ENCODE peak calls at places on chromosomes 6 and 20, in nine cellular contexts. C is aorta, P is K562, Y is H7, S is hepatocyte, G is choroid plexus epithelial cell, Z is heart right ventricle, I is lung, O is cardiac fibroblast. E is an unnamed sample.

GRCh38 chr6:142925575-142926110 is 19.3 kb downstream of the HIVEP2 start:
- DNase-seq in C (no peak), P (no peak), Y (no peak), S (peak; percentile 8), G (peak; percentile 94), Z (no peak), I (no peak), O (peak; percentile 93), E (no peak)

GRCh38 chr6:155201461-155202226 is 62.2 kb upstream of the CLDN20 start:
- DNase-seq in C (no peak), P (no peak), Y (no peak), S (peak; percentile 44), G (peak; percentile 89), Z (no peak), I (no peak), O (peak; percentile 80), E (no peak)

GRCh38 chr6:120405947-120406346 is 928.3 kb downstream of the TBC1D32 start:
- DNase-seq in C (no peak), P (no peak), Y (peak; percentile 7), S (no peak), G (no peak), Z (no peak), I (no peak), O (no peak), E (peak; percentile 22)

GRCh38 chr20:24034820-24035219 is 46.2 kb upstream of the GGTLC1 start:
- DNase-seq in C (no peak), P (no peak), Y (no peak), S (peak; percentile 34), G (peak; percentile 67), Z (no peak), I (peak; percentile 37), O (peak; percentile 35), E (no peak)

GRCh38 chr20:17943343-17943742 is 25.3 kb downstream of the SNX5 start:
- DNase-seq in C (no peak), P (no peak), Y (no peak), S (no peak), G (no peak), Z (no peak), I (no peak), O (no peak), E (no peak)

GRCh38 chr20:9615766-9616454 is 101.5 kb downstream of the LAMP5 start:
- DNase-seq in C (no peak), P (no peak), Y (no peak), S (no peak), G (no peak), Z (no peak), I (no peak), O (no peak), E (no peak)

GRCh38 chr6:31541658-31542521 is at the start of gene DDX39B:
- DNase-seq in C (peak; percentile 97), P (peak; percentile 99), Y (peak; percentile 89), S (peak; percentile 98), G (peak; percentile 99), Z (peak; percentile 93), I (peak; percentile 96), O (peak; percentile 98), E (peak; percentile 96)

GRCh38 chr6:111748247-111748647 is 125.0 kb downstream of the FYN start:
- DNase-seq in C (no peak), P (no peak), Y (no peak), S (no peak), G (no peak), Z (no peak), I (no peak), O (no peak), E (no peak)

GRCh38 chr6:32689531-32690505 is 23.4 kb upstream of the HLA-DQB1 start:
- DNase-seq in C (no peak), P (no peak), Y (no peak), S (no peak), G (peak; percentile 44), Z (no peak), I (no peak), O (peak; percentile 10), E (no peak)

GRCh38 chr6:21993841-21994240 is 303.0 kb downstream of the PRL start:
- DNase-seq in C (no peak), P (no peak), Y (no peak), S (no peak), G (no peak), Z (no peak), I (no peak), O (no peak), E (no peak)

GRCh38 chr20:60310551-60310950 is 352.3 kb downstream of the CDH26 start:
- DNase-seq in C (no peak), P (no peak), Y (no peak), S (no peak), G (no peak), Z (no peak), I (no peak), O (no peak), E (no peak)

GRCh38 chr20:31861346-31862156 is 8.8 kb downstream of the DUSP15 start:
- DNase-seq in C (peak; percentile 89), P (peak; percentile 78), Y (peak; percentile 100), S (peak; percentile 94), G (peak; percentile 63), Z (peak; percentile 73), I (peak; percentile 48), O (no peak), E (peak; percentile 86)

GRCh38 chr6:75424610-75425548 is 68.7 kb downstream of the FILIP1 start:
- DNase-seq in C (no peak), P (no peak), Y (no peak), S (no peak), G (no peak), Z (no peak), I (no peak), O (no peak), E (no peak)

GRCh38 chr20:63739129-63740069 is at the start of gene SLC2A4RG:
- DNase-seq in C (peak; percentile 93), P (peak; percentile 87), Y (peak; percentile 100), S (peak; percentile 96), G (peak; percentile 71), Z (peak; percentile 85), I (peak; percentile 74), O (peak; percentile 63), E (peak; percentile 91)

GRCh38 chr20:43404880-43405279 is 52.8 kb upstream of the SRSF6 start:
- DNase-seq in C (no peak), P (peak; percentile 46), Y (peak; percentile 62), S (no peak), G (no peak), Z (no peak), I (peak; percentile 28), O (peak; percentile 24), E (no peak)

GRCh38 chr6:130575971-130576370 is 210.2 kb downstream of the TMEM200A start:
- DNase-seq in C (no peak), P (no peak), Y (no peak), S (no peak), G (no peak), Z (no peak), I (no peak), O (no peak), E (peak; percentile 81)

GRCh38 chr6:150315626-150316025 is 53.2 kb upstream of the IYD start:
- DNase-seq in C (no peak), P (no peak), Y (no peak), S (no peak), G (no peak), Z (no peak), I (no peak), O (no peak), E (no peak)

GRCh38 chr20:62618622-62619529 is 23.4 kb upstream of the SLCO4A1 start:
- DNase-seq in C (no peak), P (no peak), Y (peak; percentile 66), S (no peak), G (no peak), Z (no peak), I (no peak), O (no peak), E (peak; percentile 63)

GRCh38 chr6:31582230-31582601 is at the start of gene LTB:
- DNase-seq in C (no peak), P (no peak), Y (no peak), S (no peak), G (no peak), Z (no peak), I (no peak), O (no peak), E (no peak)

GRCh38 chr6:109062216-109062615 is 32.4 kb downstream of the SESN1 start:
- DNase-seq in C (no peak), P (no peak), Y (no peak), S (no peak), G (no peak), Z (no peak), I (no peak), O (no peak), E (no peak)
- H3K4me3 ChIP-seq in C (no peak overlapping the region), P (no peak overlapping the region), Y (no peak overlapping the region), S (no peak overlapping the region), G (no peak overlapping the region), Z (no peak overlapping the region), I (no peak overlapping the region), O (no peak overlapping the region), E (no peak overlapping the region)

DNA sequence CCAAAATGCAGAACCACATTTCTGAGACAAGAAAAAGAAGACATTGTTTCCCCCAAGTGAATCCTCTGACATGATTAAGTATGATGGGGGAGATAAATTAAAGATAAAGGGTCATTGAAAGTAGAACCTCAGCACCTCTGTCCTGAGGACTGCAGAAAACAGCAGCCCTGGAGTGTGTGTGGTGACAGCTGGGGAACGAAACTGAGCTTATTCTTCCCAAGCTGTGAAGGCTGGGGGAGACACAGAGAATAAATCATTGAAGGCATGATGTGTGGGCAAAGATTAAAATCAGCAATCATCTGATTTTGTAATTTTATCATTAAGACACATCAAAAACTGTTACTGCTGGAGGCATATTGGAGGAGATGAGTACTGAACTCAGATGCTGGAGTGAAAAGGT is 67.5 kb upstream of the GPR6 start:
- DNase-seq in C (no peak), P (no peak), Y (no peak), S (no peak), G (no peak), Z (no peak), I (no peak), O (no peak), E (no peak)
- H3K4me3 ChIP-seq in C (no peak overlapping the region), P (no peak overlapping the region), Y (no peak overlapping the region), S (no peak overlapping the region), G (no peak overlapping the region), Z (no peak overlapping the region), I (no peak overlapping the region), O (no peak overlapping the region), E (no peak overlapping the region)

GRCh38 chr6:135281227-135281626 is 100.1 kb downstream of the MYB start:
- DNase-seq in C (no peak), P (no peak), Y (no peak), S (no peak), G (no peak), Z (no peak), I (no peak), O (no peak), E (no peak)
- H3K4me3 ChIP-seq in C (no peak overlapping the region), P (no peak overlapping the region), Y (no peak overlapping the region), S (no peak overlapping the region), G (no peak overlapping the region), Z (no peak overlapping the region), I (no peak overlapping the region), O (no peak overlapping the region), E (no peak overlapping the region)

DNA sequence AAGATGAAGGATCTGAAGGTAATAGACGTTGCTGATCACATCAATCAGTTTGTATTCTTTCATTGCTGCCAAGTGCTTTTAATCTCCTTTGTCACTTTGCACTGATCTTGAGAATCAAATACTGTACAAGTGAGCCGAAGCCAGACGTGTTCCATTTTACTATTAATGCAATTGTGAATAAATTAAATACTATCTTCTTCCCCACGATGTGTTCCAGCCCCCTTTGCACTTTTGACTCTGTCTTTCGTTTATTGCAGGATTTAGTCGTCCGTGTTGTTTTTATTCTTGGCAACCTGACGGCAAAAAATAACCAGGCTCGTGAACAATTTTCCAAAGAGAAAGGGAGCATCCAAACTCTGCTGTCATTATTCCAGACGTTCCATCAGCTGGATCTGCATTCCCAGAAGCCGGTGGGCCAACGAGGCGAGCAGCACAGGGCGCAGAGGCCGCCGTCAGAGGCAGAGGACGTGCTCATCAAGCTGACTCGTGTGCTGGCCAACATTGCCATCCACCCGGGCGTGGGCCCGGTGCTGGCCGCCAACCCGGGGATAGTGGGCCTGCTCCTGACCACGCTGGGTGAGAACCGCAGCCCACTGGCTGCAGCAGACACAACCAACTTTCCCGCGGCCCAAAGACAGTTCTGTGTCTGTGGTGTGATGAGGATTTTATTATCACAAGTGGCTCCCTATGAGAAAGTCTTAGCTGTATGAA is 104.7 kb downstream of the ARMC2 start:
- DNase-seq in C (no peak), P (no peak), Y (no peak), S (no peak), G (no peak), Z (no peak), I (no peak), O (no peak), E (no peak)
- H3K4me3 ChIP-seq in C (no peak overlapping the region), P (no peak overlapping the region), Y (no peak overlapping the region), S (no peak overlapping the region), G (no peak overlapping the region), Z (no peak overlapping the region), I (no peak overlapping the region), O (no peak overlapping the region), E (no peak overlapping the region)

E was measured in SJCRH30.